ENCODE peak calls at places on chromosomes 11 and 22, in seven cellular contexts. C is stimulated activated CD8-positive, alpha-beta memory T cell treated with anti-CD3 and anti-CD28 coated beads, Interleukin-7, amount 100 ng/mL, for 24 hours; U is spleen; F is pancreas; T is neural progenitor cell; Y is HFF-Myc; L is stimulated activated naive CD8-positive, alpha-beta T cell treated with anti-CD3 and anti-CD28 coated beads, Interleukin-15, Interleukin-2, amounts not matched to agents 100 U/mL and 50 U/mL, for 24 hours. S is an unnamed sample.

GRCh38 chr11:111259871-111260270 is 14.3 kb downstream of the POU2AF2 start:
- DNase-seq in C (no peak), U (no peak), F (no peak), T (no peak), Y (no peak), L (no peak), S (no peak)

GRCh38 chr22:17772963-17773605 is 1.2 kb downstream of the BID start:
- DNase-seq in C (no peak), U (peak), F (no peak), T (no peak), Y (no peak), L (no peak), S (no peak)

GRCh38 chr22:10961043-10961860 is 4566.7 kb upstream of the OR11H1 start:
- DNase-seq in C (no peak), U (peak), F (no peak), T (no peak), Y (no peak), L (no peak), S (no peak)

GRCh38 chr11:43072096-43072495 is 239.7 kb upstream of the API5 start:
- DNase-seq in C (no peak), U (no peak), F (no peak), T (peak), Y (no peak), L (no peak), S (no peak)

GRCh38 chr11:17552041-17552355 is 4.9 kb downstream of the OTOG start:
- DNase-seq in C (no peak), U (no peak), F (no peak), T (no peak), Y (no peak), L (no peak), S (no peak)

GRCh38 chr11:134596404-134596803 is 184.4 kb upstream of the B3GAT1 start:
- DNase-seq in C (no peak), U (no peak), F (no peak), T (no peak), Y (no peak), L (no peak), S (no peak)

GRCh38 chr11:87493516-87493915 is 455.8 kb downstream of the TMEM135 start:
- DNase-seq in C (no peak), U (no peak), F (no peak), T (peak), Y (no peak), L (no peak), S (no peak)

GRCh38 chr11:3167143-3168119 is 2.3 kb upstream of the OSBPL5 start:
- DNase-seq in C (no peak), U (peak), F (peak), T (no peak), Y (no peak), L (no peak), S (no peak)

GRCh38 chr11:23727821-23728220 is 769.0 kb upstream of the LUZP2 start:
- DNase-seq in C (no peak), U (no peak), F (no peak), T (no peak), Y (peak), L (no peak), S (no peak)

GRCh38 chr11:12175694-12176241 is 65.4 kb downstream of the MICAL2 start:
- DNase-seq in C (no peak), U (no peak), F (no peak), T (no peak), Y (peak), L (no peak), S (no peak)

GRCh38 chr11:73380897-73381410 is 4.8 kb downstream of the RELT start:
- DNase-seq in C (no peak), U (no peak), F (no peak), T (peak), Y (no peak), L (no peak), S (no peak)

GRCh38 chr11:78192223-78192719 is 3.6 kb downstream of the USP35 start:
- DNase-seq in C (no peak), U (peak), F (peak), T (no peak), Y (no peak), L (no peak), S (no peak)

GRCh38 chr22:44891791-44892190 is 118.0 kb downstream of the PHF21B start:
- DNase-seq in C (no peak), U (peak), F (no peak), T (no peak), Y (no peak), L (no peak), S (no peak)

GRCh38 chr11:2441171-2441570 is 3.1 kb downstream of the TRPM5 start:
- DNase-seq in C (no peak), U (peak), F (no peak), T (no peak), Y (no peak), L (no peak), S (no peak)

GRCh38 chr11:76321820-76322524 is 59.0 kb downstream of the THAP12 start:
- DNase-seq in C (no peak), U (peak), F (peak), T (peak), Y (no peak), L (no peak), S (no peak)

GRCh38 chr22:48223488-48224190 is 1461.2 kb downstream of the TBC1D22A start:
- DNase-seq in C (no peak), U (peak), F (no peak), T (no peak), Y (no peak), L (no peak), S (no peak)

GRCh38 chr22:47544696-47545095 is 782.2 kb downstream of the TBC1D22A start:
- DNase-seq in C (no peak), U (no peak), F (no peak), T (no peak), Y (no peak), L (no peak), S (no peak)

GRCh38 chr11:61754534-61755482 is 2.4 kb downstream of the MYRF start:
- DNase-seq in C (no peak), U (no peak), F (no peak), T (peak), Y (no peak), L (no peak), S (no peak)

GRCh38 chr11:1078191-1078601 is 3.5 kb downstream of the MUC2 start:
- DNase-seq in C (no peak), U (peak), F (peak), T (peak), Y (no peak), L (no peak), S (no peak)

GRCh38 chr22:29457730-29458129 is 19.3 kb downstream of the RFPL1 start:
- DNase-seq in C (no peak), U (peak), F (no peak), T (peak), Y (peak), L (no peak), S (no peak)

GRCh38 chr22:50544078-50544745 is 1.5 kb upstream of the KLHDC7B start:
- DNase-seq in C (peak), U (peak), F (peak), T (peak), Y (no peak), L (peak), S (no peak)

GRCh38 chr11:114074546-114075342 is 15.2 kb downstream of the ZBTB16 start:
- DNase-seq in C (no peak), U (peak), F (no peak), T (no peak), Y (no peak), L (no peak), S (no peak)

GRCh38 chr11:75429902-75430691 is 2.9 kb downstream of the KLHL35 start:
- DNase-seq in C (no peak), U (peak), F (no peak), T (peak), Y (no peak), L (peak), S (no peak)

GRCh38 chr11:45915446-45915845 is 2.2 kb downstream of the PEX16 start:
- DNase-seq in C (no peak), U (no peak), F (no peak), T (no peak), Y (no peak), L (no peak), S (no peak)

S was measured in glomerular endothelial cell.